ENCODE peak calls at places on chromosome 1, in five cellular contexts. W is upper lobe of right lung, M is tibial artery, A is sigmoid colon, C is cardiac muscle cell. R is an unnamed sample.

GRCh38 chr1:109478806-109479205 is 4.9 kb upstream of the ATXN7L2 start:
- DNase-seq in W (no peak), M (no peak), A (no peak), C (no peak), R (no peak)

GRCh38 chr1:59377350-59377904 is 80.5 kb downstream of the FGGY start:
- DNase-seq in W (no peak), M (no peak), A (no peak), C (no peak), R (no peak)

GRCh38 chr1:46529031-46529630 is 22.3 kb downstream of the KNCN start:
- DNase-seq in W (no peak), M (no peak), A (no peak), C (no peak), R (no peak)

GRCh38 chr1:244092293-244093264 is 41.5 kb downstream of the ZBTB18 start:
- DNase-seq in W (no peak), M (no peak), A (no peak), C (peak; percentile 43), R (no peak)

GRCh38 chr1:37901893-37902225 is 42.5 kb upstream of the MTF1 start:
- DNase-seq in W (no peak), M (no peak), A (no peak), C (no peak), R (no peak)

GRCh38 chr1:209756608-209757445 is 974 bp downstream of the TRAF3IP3 start:
- DNase-seq in W (no peak), M (no peak), A (no peak), C (no peak), R (no peak)

GRCh38 chr1:111754964-111755320 is 759 bp upstream of the DDX20 start:
- DNase-seq in W (peak; percentile 71), M (no peak), A (no peak), C (peak; percentile 84), R (no peak)

GRCh38 chr1:212007896-212008295 is 27.5 kb downstream of the INTS7 start:
- DNase-seq in W (no peak), M (no peak), A (no peak), C (no peak), R (no peak)

GRCh38 chr1:227996187-227996950 is 10.4 kb upstream of the WNT3A start:
- DNase-seq in W (peak; percentile 63), M (no peak), A (peak; percentile 15), C (no peak), R (no peak)

GRCh38 chr1:24385160-24385939 is 28.2 kb downstream of the STPG1 start:
- DNase-seq in W (no peak), M (no peak), A (no peak), C (peak; percentile 58), R (no peak)

GRCh38 chr1:162213281-162213909 is 143.9 kb downstream of the NOS1AP start:
- DNase-seq in W (peak; percentile 73), M (peak; percentile 92), A (peak; percentile 92), C (peak; percentile 88), R (no peak)

GRCh38 chr1:181443231-181443853 is 40.0 kb upstream of the CACNA1E start:
- DNase-seq in W (no peak), M (no peak), A (no peak), C (no peak), R (no peak)

GRCh38 chr1:244545511-244545910 is 84.4 kb downstream of the CATSPERE start:
- DNase-seq in W (no peak), M (no peak), A (no peak), C (peak; percentile 34), R (no peak)

GRCh38 chr1:18414321-18414720 is 66.4 kb upstream of the KLHDC7A start:
- DNase-seq in W (no peak), M (no peak), A (no peak), C (no peak), R (no peak)

GRCh38 chr1:227273557-227273956 is 44.7 kb downstream of the CDC42BPA start:
- DNase-seq in W (no peak), M (no peak), A (no peak), C (peak; percentile 43), R (no peak)

GRCh38 chr1:228097333-228098081 is 5.6 kb downstream of the C1orf35 start:
- DNase-seq in W (peak; percentile 60), M (peak; percentile 63), A (peak; percentile 63), C (no peak), R (peak; percentile 86)

GRCh38 chr1:42848823-42849537 is 2.6 kb downstream of the ZNF691 start:
- DNase-seq in W (no peak), M (no peak), A (no peak), C (no peak), R (no peak)

GRCh38 chr1:213423585-213423984 is 372.5 kb downstream of the RPS6KC1 start:
- DNase-seq in W (no peak), M (no peak), A (no peak), C (no peak), R (no peak)

GRCh38 chr1:165896277-165896676 is 68.9 kb downstream of the UCK2 start:
- DNase-seq in W (no peak), M (peak; percentile 74), A (no peak), C (peak; percentile 77), R (no peak)

GRCh38 chr1:243501002-243501401 is 245.2 kb downstream of the SDCCAG8 start:
- DNase-seq in W (no peak), M (no peak), A (no peak), C (peak; percentile 37), R (no peak)

GRCh38 chr1:58839871-58840835 is 56.3 kb upstream of the JUN start:
- DNase-seq in W (no peak), M (no peak), A (no peak), C (no peak), R (no peak)

GRCh38 chr1:9890224-9890731 is 19.8 kb downstream of the CTNNBIP1 start:
- DNase-seq in W (no peak), M (no peak), A (peak; percentile 85), C (peak; percentile 86), R (no peak)

GRCh38 chr1:226938903-226939438 is 1.1 kb upstream of the COQ8A start:
- DNase-seq in W (no peak), M (peak; percentile 16), A (no peak), C (peak; percentile 59), R (no peak)

GRCh38 chr1:54818461-54819194 is 17.5 kb upstream of the TTC22 start:
- DNase-seq in W (no peak), M (no peak), A (no peak), C (peak; percentile 46), R (peak; percentile 9)

GRCh38 chr1:37828410-37829074 is 20.5 kb upstream of the YRDC start:
- DNase-seq in W (no peak), M (no peak), A (no peak), C (no peak), R (no peak)

GRCh38 chr1:197695961-197696360 is 79.3 kb downstream of the DENND1B start:
- DNase-seq in W (no peak), M (no peak), A (no peak), C (peak; percentile 30), R (no peak)

GRCh38 chr1:239912471-239912870 is 179.2 kb upstream of the FMN2 start:
- DNase-seq in W (no peak), M (no peak), A (peak; percentile 72), C (no peak), R (no peak)

GRCh38 chr1:116881879-116882520 is 27.7 kb upstream of the PTGFRN start:
- DNase-seq in W (no peak), M (peak; percentile 70), A (peak; percentile 85), C (peak; percentile 98), R (no peak)

GRCh38 chr1:33244809-33245186 is 11.5 kb upstream of the ZNF362 start:
- DNase-seq in W (no peak), M (no peak), A (no peak), C (no peak), R (no peak)

GRCh38 chr1:36465731-36466369 is 1.7 kb upstream of the MRPS15 start:
- DNase-seq in W (no peak), M (no peak), A (no peak), C (no peak), R (no peak)

GRCh38 chr1:9202240-9202870 is 32.2 kb upstream of the H6PD start:
- DNase-seq in W (no peak), M (no peak), A (no peak), C (no peak), R (no peak)

GRCh38 chr1:153058826-153059784 is 1.8 kb upstream of the SPRR2A start:
- DNase-seq in W (no peak), M (no peak), A (no peak), C (no peak), R (no peak)

GRCh38 chr1:18419845-18420184 is 60.9 kb upstream of the KLHDC7A start:
- DNase-seq in W (no peak), M (no peak), A (no peak), C (no peak), R (no peak)

DNA sequence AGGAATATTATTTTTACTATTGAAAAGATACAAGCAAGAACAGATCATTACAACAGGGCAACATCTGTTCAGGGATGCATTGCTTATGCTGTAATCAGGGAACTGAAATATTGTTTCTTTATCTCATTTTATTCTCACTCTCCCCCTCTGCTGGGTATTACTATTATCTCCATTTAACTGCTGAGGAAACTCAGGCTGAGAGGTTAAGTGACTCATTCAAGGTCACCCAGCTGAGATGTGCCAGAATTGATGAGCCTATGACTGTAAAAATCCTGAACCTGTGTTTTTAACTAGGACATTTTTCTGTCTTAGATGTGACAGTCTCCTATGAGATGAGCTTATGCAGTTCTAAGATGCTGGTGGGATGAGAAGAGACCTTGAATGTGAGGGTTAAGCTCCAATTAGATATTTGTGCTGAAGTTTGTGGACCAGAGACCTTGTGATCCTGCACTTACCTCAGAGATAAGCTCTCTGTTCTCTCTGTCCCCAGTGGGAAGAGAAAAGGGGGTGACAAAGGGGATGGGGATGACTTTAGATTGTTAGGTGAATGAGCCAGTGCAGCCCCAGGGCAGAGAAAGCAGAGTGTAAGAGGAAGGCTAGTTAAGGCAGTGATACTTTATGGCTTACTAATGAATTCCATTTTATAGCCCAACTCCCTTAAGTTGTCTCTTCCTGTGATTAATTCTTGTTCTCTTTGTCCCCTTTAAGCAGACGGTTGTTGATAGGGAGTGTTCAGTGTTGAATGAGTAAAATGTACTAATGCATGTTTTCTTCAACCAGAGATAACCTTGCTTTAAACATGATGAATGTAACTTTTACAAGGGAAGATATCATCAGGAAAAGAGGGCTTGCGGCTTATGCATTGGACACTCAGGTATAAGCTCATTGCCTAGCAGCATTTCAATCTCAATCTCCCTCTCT is 111.4 kb downstream of the HLX start:
- DNase-seq in W (no peak), M (no peak), A (no peak), C (peak; percentile 59), R (no peak)
- TF ChIP-seq CTCF in W (no peak), M (no peak), A (no peak), C (peak; percentile 9), R (peak; percentile 14)

GRCh38 chr1:173714759-173715537 is at the start of gene KLHL20:
- DNase-seq in W (peak; percentile 88), M (peak; percentile 87), A (peak; percentile 89), C (peak; percentile 95), R (no peak)
- TF ChIP-seq CTCF in W (no peak), M (no peak), A (peak; percentile 38), C (peak; percentile 6), R (peak; percentile 43)

GRCh38 chr1:205066221-205066818 is 17.9 kb downstream of the TMEM81 start:
- DNase-seq in W (peak; percentile 50), M (peak; percentile 56), A (peak; percentile 57), C (no peak), R (peak; percentile 77)
- TF ChIP-seq CTCF in W (no peak), M (no peak), A (no peak), C (peak; percentile 3), R (peak; percentile 40)

DNA sequence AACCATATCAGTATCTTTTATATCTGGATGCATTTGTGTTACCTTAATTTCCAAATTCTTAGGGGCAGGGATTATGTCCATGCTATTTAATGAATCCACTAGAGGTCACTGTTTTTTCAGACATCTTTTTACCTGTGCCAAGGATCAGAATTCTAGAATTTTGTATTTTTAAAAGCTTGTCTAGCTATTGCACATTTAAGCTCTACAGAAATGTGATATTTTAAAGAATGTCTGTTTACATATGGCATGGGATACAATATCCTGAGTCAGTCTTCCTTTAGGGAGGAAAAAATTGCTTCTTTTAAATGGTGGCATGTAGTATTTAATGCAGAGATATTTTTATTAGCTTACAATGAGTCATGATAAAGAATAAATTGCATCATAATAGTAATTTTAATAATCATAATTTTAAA is 11.3 kb downstream of the RPAP2 start:
- DNase-seq in W (no peak), M (no peak), A (no peak), C (peak; percentile 54), R (no peak)
- TF ChIP-seq CTCF in W (peak; percentile 63), M (peak; percentile 42), A (peak; percentile 17), C (peak; percentile 51), R (peak; percentile 83)